ENCODE peak calls at places on chromosomes 6 and 20, in seven cellular contexts. U, B, H, R, M, Q and N are unnamed samples.

GRCh38 chr20:47208534-47209174 is 147.8 kb downstream of the ZMYND8 start:
- DNase-seq in U (no peak), B (no peak), H (no peak), R (no peak), M (no peak), Q (no peak), N (no peak)

GRCh38 chr6:17130786-17131185 is 28.9 kb downstream of the STMND1 start:
- DNase-seq in U (peak), B (no peak), H (no peak), R (peak), M (no peak), Q (no peak), N (no peak)

GRCh38 chr6:85569323-85569722 is 24.3 kb downstream of the SNX14 start:
- DNase-seq in U (peak), B (peak), H (no peak), R (no peak), M (no peak), Q (no peak), N (no peak)

GRCh38 chr6:118382126-118382525 is 166.0 kb upstream of the PLN start:
- DNase-seq in U (no peak), B (no peak), H (no peak), R (no peak), M (no peak), Q (no peak), N (no peak)

GRCh38 chr6:21678990-21679389 is 85.4 kb downstream of the SOX4 start:
- DNase-seq in U (peak), B (peak), H (peak), R (peak), M (peak), Q (no peak), N (no peak)

GRCh38 chr6:132003516-132004178 is 52.5 kb upstream of the CCN2 start:
- DNase-seq in U (no peak), B (no peak), H (no peak), R (peak), M (no peak), Q (no peak), N (peak)

GRCh38 chr6:42049116-42049809 is 1.1 kb upstream of the TAF8 start:
- DNase-seq in U (no peak), B (no peak), H (no peak), R (no peak), M (no peak), Q (no peak), N (no peak)

GRCh38 chr6:36685926-36686667 is 7.6 kb downstream of the CDKN1A start:
- DNase-seq in U (no peak), B (no peak), H (no peak), R (no peak), M (no peak), Q (no peak), N (no peak)

GRCh38 chr20:50385733-50386640 is 124.2 kb upstream of the PTPN1 start:
- DNase-seq in U (peak), B (no peak), H (no peak), R (no peak), M (no peak), Q (no peak), N (no peak)

GRCh38 chr6:160226118-160226541 is 32.5 kb downstream of the SLC22A2 start:
- DNase-seq in U (no peak), B (no peak), H (peak), R (no peak), M (no peak), Q (no peak), N (no peak)

GRCh38 chr6:144447487-144447886 is 162.4 kb downstream of the UTRN start:
- DNase-seq in U (peak), B (no peak), H (no peak), R (no peak), M (no peak), Q (no peak), N (no peak)

GRCh38 chr6:158142789-158143188 is 25.3 kb downstream of the SERAC1 start:
- DNase-seq in U (peak), B (peak), H (no peak), R (peak), M (no peak), Q (no peak), N (no peak)

GRCh38 chr6:138588805-138589434 is 89.6 kb upstream of the NHSL1 start:
- DNase-seq in U (peak), B (peak), H (peak), R (peak), M (peak), Q (peak), N (peak)

GRCh38 chr6:125794342-125795137 is 3.8 kb downstream of the NCOA7 start:
- DNase-seq in U (peak), B (no peak), H (no peak), R (no peak), M (no peak), Q (no peak), N (no peak)

GRCh38 chr20:1893721-1894470 is 1.3 kb upstream of the SIRPA start:
- DNase-seq in U (no peak), B (no peak), H (no peak), R (no peak), M (peak), Q (no peak), N (no peak)

GRCh38 chr6:169097336-169098052 is 156.2 kb downstream of the THBS2 start:
- DNase-seq in U (peak), B (peak), H (no peak), R (peak), M (no peak), Q (peak), N (no peak)

GRCh38 chr6:44064089-44064947 is 62.9 kb downstream of the MRPL14 start:
- DNase-seq in U (peak), B (peak), H (peak), R (peak), M (no peak), Q (no peak), N (no peak)

GRCh38 chr6:24549158-24549557 is 54.4 kb downstream of the ALDH5A1 start:
- DNase-seq in U (no peak), B (no peak), H (no peak), R (no peak), M (no peak), Q (no peak), N (no peak)

GRCh38 chr20:35653893-35654292 is 10.8 kb downstream of the CPNE1 start:
- DNase-seq in U (no peak), B (no peak), H (no peak), R (no peak), M (no peak), Q (no peak), N (no peak)

GRCh38 chr6:155524249-155524651 is 68.6 kb upstream of the NOX3 start:
- DNase-seq in U (peak), B (peak), H (no peak), R (peak), M (no peak), Q (no peak), N (no peak)

GRCh38 chr20:48632017-48632824 is 195.6 kb downstream of the PREX1 start:
- DNase-seq in U (no peak), B (no peak), H (no peak), R (no peak), M (no peak), Q (no peak), N (no peak)

GRCh38 chr6:57207141-57207540 is 15.0 kb downstream of the RAB23 start:
- DNase-seq in U (peak), B (peak), H (peak), R (no peak), M (no peak), Q (no peak), N (no peak)

GRCh38 chr6:70371454-70372105 is 41.7 kb upstream of the FAM135A start:
- DNase-seq in U (peak), B (peak), H (peak), R (peak), M (no peak), Q (no peak), N (no peak)

GRCh38 chr6:36035240-36035639 is 7.6 kb downstream of the MAPK14 start:
- DNase-seq in U (peak), B (no peak), H (no peak), R (no peak), M (no peak), Q (no peak), N (no peak)

GRCh38 chr6:138592698-138593097 is 93.4 kb upstream of the NHSL1 start:
- DNase-seq in U (no peak), B (no peak), H (no peak), R (peak), M (no peak), Q (no peak), N (no peak)

GRCh38 chr6:131733376-131734016 is 22.7 kb upstream of the CTAGE9 start:
- DNase-seq in U (peak), B (no peak), H (no peak), R (no peak), M (no peak), Q (no peak), N (no peak)

DNA sequence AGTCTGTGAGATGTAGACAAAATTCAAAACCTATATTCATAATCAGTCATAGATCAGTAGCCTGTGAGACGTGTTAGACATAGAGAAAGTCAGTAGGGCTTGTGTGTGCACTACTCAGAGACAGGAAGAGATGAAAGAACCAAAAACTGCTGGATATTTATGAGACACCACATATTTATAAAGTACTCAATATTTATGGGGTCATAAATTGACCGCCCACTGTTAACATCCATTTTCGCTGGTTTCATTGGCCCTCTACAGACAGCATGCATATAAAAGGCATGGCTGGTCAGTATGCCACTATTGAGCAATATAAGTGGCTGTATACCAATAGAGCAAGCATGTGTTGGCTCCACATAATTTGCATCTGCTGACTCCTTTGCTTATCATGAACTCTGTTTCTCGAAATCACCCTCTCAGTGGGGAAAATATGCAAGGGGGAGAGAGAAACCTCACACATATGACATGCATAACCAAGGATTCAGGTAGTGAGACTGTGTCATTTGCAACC is 110.3 kb upstream of the BTN3A2 start:
- DNase-seq in U (no peak), B (no peak), H (no peak), R (no peak), M (no peak), Q (no peak), N (no peak)
- H3K4ac ChIP-seq in U (no peak), B (no peak), H (no peak), R (no peak), M (no peak), Q (no peak), N (no peak)

GRCh38 chr20:9110365-9110764 is 41.5 kb downstream of the PLCB4 start:
- DNase-seq in U (peak), B (peak), H (no peak), R (no peak), M (no peak), Q (no peak), N (no peak)

GRCh38 chr20:9114709-9115108 is 45.8 kb downstream of the PLCB4 start:
- DNase-seq in U (no peak), B (no peak), H (peak), R (no peak), M (no peak), Q (no peak), N (no peak)

GRCh38 chr20:9112541-9113515 is 43.9 kb downstream of the PLCB4 start:
- DNase-seq in U (peak), B (peak), H (no peak), R (no peak), M (no peak), Q (no peak), N (no peak)

DNA sequence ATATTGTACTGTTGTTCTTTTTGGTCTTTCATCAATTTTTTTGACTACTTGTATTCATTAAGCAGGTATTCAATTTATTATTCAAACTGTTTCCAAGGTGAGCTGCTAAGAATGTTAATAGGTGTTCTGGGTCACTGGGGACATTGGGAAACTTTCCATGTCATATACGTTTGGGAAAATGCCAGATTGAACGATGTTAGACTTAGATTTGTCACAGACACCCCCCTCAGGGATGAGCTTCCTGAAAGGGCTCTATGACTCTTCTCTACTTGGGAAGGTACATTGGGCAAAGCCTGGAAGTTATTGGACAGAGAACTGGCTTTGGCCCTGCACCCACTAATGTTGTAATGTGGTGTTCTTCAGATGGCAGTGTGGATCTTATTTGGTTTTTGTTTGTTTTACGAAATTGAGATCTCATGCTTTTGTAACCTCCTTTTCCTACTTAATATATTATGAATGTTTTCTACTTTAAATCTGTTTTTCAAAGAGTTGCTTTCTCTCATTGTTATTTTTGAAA is 42.1 kb downstream of the PLCB4 start:
- DNase-seq in U (no peak), B (no peak), H (no peak), R (no peak), M (no peak), Q (no peak), N (no peak)
- H3K4ac ChIP-seq in U (no peak), B (no peak), H (no peak), R (no peak), M (no peak), Q (no peak), N (no peak)

GRCh38 chr20:32416206-32416605 is 58.1 kb downstream of the ASXL1 start:
- DNase-seq in U (no peak), B (no peak), H (no peak), R (no peak), M (no peak), Q (no peak), N (no peak)

GRCh38 chr20:32418376-32418775 is 60.2 kb downstream of the ASXL1 start:
- DNase-seq in U (no peak), B (no peak), H (no peak), R (no peak), M (no peak), Q (no peak), N (no peak)

GRCh38 chr20:32421290-32421689 is 63.2 kb downstream of the ASXL1 start:
- DNase-seq in U (no peak), B (no peak), H (no peak), R (no peak), M (no peak), Q (no peak), N (no peak)

GRCh38 chr20:32411955-32412706 is 54.0 kb downstream of the ASXL1 start:
- DNase-seq in U (no peak), B (no peak), H (no peak), R (no peak), M (no peak), Q (no peak), N (no peak)

GRCh38 chr20:32415494-32415893 is 57.4 kb downstream of the ASXL1 start:
- DNase-seq in U (no peak), B (no peak), H (no peak), R (no peak), M (no peak), Q (no peak), N (no peak)
- H3K4ac ChIP-seq in U (no peak), B (no peak), H (no peak), R (no peak), M (no peak), Q (no peak), N (no peak)

DNA sequence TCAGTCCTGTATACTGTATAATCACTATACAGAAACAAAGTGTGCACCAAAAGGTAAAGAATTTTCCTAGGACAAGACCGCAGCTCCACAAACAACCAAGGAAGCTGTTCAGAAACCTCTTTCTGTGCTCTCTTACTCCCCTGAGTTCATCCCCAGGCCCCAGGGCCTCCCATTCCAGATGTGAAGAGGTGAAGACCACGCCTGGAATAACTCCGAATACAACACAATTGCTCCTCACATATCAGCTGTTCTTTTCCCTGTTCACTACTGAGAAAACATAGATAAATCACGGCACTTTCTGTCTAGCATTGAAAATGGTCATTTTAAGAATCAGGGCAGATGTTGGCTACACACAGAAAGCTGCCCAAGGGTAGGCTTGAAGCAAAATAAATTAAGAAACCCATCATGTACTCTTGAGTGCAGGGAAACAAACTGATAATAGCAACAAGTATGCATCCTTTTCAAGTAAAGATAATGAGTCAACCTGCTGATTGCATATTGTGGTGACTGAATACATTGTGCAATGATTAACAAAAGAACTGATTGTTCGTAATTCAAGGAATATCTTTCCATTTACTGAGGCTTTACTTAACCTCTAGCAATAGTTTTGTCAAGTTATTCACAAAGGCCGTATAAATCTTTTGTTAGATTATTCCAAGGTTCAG is 382.5 kb downstream of the PRKN start:
- DNase-seq in U (no peak), B (no peak), H (no peak), R (peak), M (no peak), Q (no peak), N (no peak)
- H3K4ac ChIP-seq in U (no peak), B (no peak), H (no peak), R (no peak), M (no peak), Q (no peak), N (no peak)